ENCODE peak calls at places on chromosome 20, in five cellular contexts. One of them, this sample, is unnamed.

GRCh38 chr20:17992224-17992637 is 23.4 kb downstream of the MGME1 start:
- DNase-seq in EH: no peak
- DNase-seq in HT1080: no peak
- DNase-seq in HEK293T: no peak
- DNase-seq in epithelial cell of esophagus: no peak
- DNase-seq in this sample: no peak

GRCh38 chr20:8647868-8648495 is 420.9 kb upstream of the PLCB4 start:
- DNase-seq in EH: no peak
- DNase-seq in HT1080: no peak
- DNase-seq in HEK293T: no peak
- DNase-seq in epithelial cell of esophagus: no peak
- DNase-seq in this sample: no peak

GRCh38 chr20:64224344-64225165 is 31.0 kb upstream of the PCMTD2 start:
- DNase-seq in EH: peak; percentile 94
- DNase-seq in HT1080: peak; percentile 76
- DNase-seq in HEK293T: no peak
- DNase-seq in epithelial cell of esophagus: peak; percentile 87
- DNase-seq in this sample: peak; percentile 81

GRCh38 chr20:5612476-5613291 is 137.5 kb upstream of the SHLD1 start:
- DNase-seq in EH: peak; percentile 82
- DNase-seq in HT1080: no peak
- DNase-seq in HEK293T: no peak
- DNase-seq in epithelial cell of esophagus: peak; percentile 63
- DNase-seq in this sample: peak; percentile 26

GRCh38 chr20:9053108-9053507 is 15.8 kb upstream of the PLCB4 start:
- DNase-seq in EH: peak; percentile 60
- DNase-seq in HT1080: peak; percentile 35
- DNase-seq in HEK293T: no peak
- DNase-seq in epithelial cell of esophagus: no peak
- DNase-seq in this sample: no peak

GRCh38 chr20:38523697-38524096 is 51.1 kb downstream of the RALGAPB start:
- DNase-seq in EH: peak; percentile 54
- DNase-seq in HT1080: peak; percentile 69
- DNase-seq in HEK293T: no peak
- DNase-seq in epithelial cell of esophagus: peak; percentile 83
- DNase-seq in this sample: peak; percentile 49

GRCh38 chr20:44104807-44105517 is 82.0 kb downstream of the JPH2 start:
- DNase-seq in EH: peak; percentile 77
- DNase-seq in HT1080: peak; percentile 63
- DNase-seq in HEK293T: peak; percentile 39
- DNase-seq in epithelial cell of esophagus: peak; percentile 87
- DNase-seq in this sample: no peak

GRCh38 chr20:58883243-58883691 is 30.8 kb downstream of the GNAS start:
- DNase-seq in EH: peak; percentile 91
- DNase-seq in HT1080: no peak
- DNase-seq in HEK293T: no peak
- DNase-seq in epithelial cell of esophagus: no peak
- DNase-seq in this sample: no peak

GRCh38 chr20:9353916-9354276 is 160.5 kb upstream of the LAMP5 start:
- DNase-seq in EH: peak; percentile 50
- DNase-seq in HT1080: no peak
- DNase-seq in HEK293T: no peak
- DNase-seq in epithelial cell of esophagus: peak; percentile 5
- DNase-seq in this sample: no peak

GRCh38 chr20:19778404-19778803 is 20.3 kb downstream of the RIN2 start:
- DNase-seq in EH: no peak
- DNase-seq in HT1080: no peak
- DNase-seq in HEK293T: no peak
- DNase-seq in epithelial cell of esophagus: no peak
- DNase-seq in this sample: no peak

GRCh38 chr20:62473717-62474584 is 1.8 kb downstream of the GATA5 start:
- DNase-seq in EH: no peak
- DNase-seq in HT1080: no peak
- DNase-seq in HEK293T: no peak
- DNase-seq in epithelial cell of esophagus: no peak
- DNase-seq in this sample: no peak

GRCh38 chr20:25864986-25865714 is 168.5 kb upstream of the ZNF337 start:
- DNase-seq in EH: no peak
- DNase-seq in HT1080: no peak
- DNase-seq in HEK293T: no peak
- DNase-seq in epithelial cell of esophagus: no peak
- DNase-seq in this sample: no peak

GRCh38 chr20:43244647-43245046 is 54.9 kb upstream of the PTPRT start:
- DNase-seq in EH: no peak
- DNase-seq in HT1080: no peak
- DNase-seq in HEK293T: no peak
- DNase-seq in epithelial cell of esophagus: no peak
- DNase-seq in this sample: no peak

GRCh38 chr20:19975436-19975799 is 41.7 kb upstream of the NAA20 start:
- DNase-seq in EH: peak; percentile 62
- DNase-seq in HT1080: no peak
- DNase-seq in HEK293T: no peak
- DNase-seq in epithelial cell of esophagus: no peak
- DNase-seq in this sample: no peak

GRCh38 chr20:34171640-34172039 is 59.6 kb upstream of the EIF2S2 start:
- DNase-seq in EH: no peak
- DNase-seq in HT1080: no peak
- DNase-seq in HEK293T: no peak
- DNase-seq in epithelial cell of esophagus: no peak
- DNase-seq in this sample: no peak

GRCh38 chr20:45340236-45340847 is 7.9 kb downstream of the SDC4 start:
- DNase-seq in EH: no peak
- DNase-seq in HT1080: no peak
- DNase-seq in HEK293T: no peak
- DNase-seq in epithelial cell of esophagus: no peak
- DNase-seq in this sample: no peak

GRCh38 chr20:3616250-3616649 is 46.9 kb downstream of the GFRA4 start:
- DNase-seq in EH: peak; percentile 64
- DNase-seq in HT1080: peak; percentile 72
- DNase-seq in HEK293T: no peak
- DNase-seq in epithelial cell of esophagus: no peak
- DNase-seq in this sample: no peak

GRCh38 chr20:4947817-4948559 is 53.3 kb downstream of the SLC23A2 start:
- DNase-seq in EH: peak; percentile 44
- DNase-seq in HT1080: no peak
- DNase-seq in HEK293T: no peak
- DNase-seq in epithelial cell of esophagus: no peak
- DNase-seq in this sample: no peak

GRCh38 chr20:36307412-36308317 is 1.5 kb downstream of the DLGAP4 start:
- DNase-seq in EH: no peak
- DNase-seq in HT1080: no peak
- DNase-seq in HEK293T: peak; percentile 6
- DNase-seq in epithelial cell of esophagus: no peak
- DNase-seq in this sample: no peak

GRCh38 chr20:45322952-45323383 is 14.9 kb upstream of the MATN4 start:
- DNase-seq in EH: peak; percentile 56
- DNase-seq in HT1080: no peak
- DNase-seq in HEK293T: no peak
- DNase-seq in epithelial cell of esophagus: peak; percentile 60
- DNase-seq in this sample: no peak